ENCODE peak calls at places on chromosomes 16 and 17, in four cellular contexts. U is caudate nucleus, P is breast epithelium, R is GM23338. D is an unnamed sample.

GRCh38 chr17:3827124-3827773 is 18.8 kb downstream of the NCBP3 start:
- DNase-seq in U (peak), P (no peak), R (peak), D (peak)

GRCh38 chr16:73176577-73177013 is 128.7 kb upstream of the ZFHX3 start:
- DNase-seq in U (no peak), P (no peak), R (no peak), D (no peak)

GRCh38 chr16:2023098-2023925 is 3.4 kb upstream of the NHERF2 start:
- DNase-seq in U (peak), P (peak), R (peak), D (peak)

GRCh38 chr16:55999683-56000082 is 124.5 kb upstream of the CES5A start:
- DNase-seq in U (no peak), P (no peak), R (no peak), D (no peak)

GRCh38 chr16:72042157-72042660 is 12.1 kb upstream of the HP start:
- DNase-seq in U (no peak), P (peak), R (no peak), D (no peak)

GRCh38 chr16:24508614-24509013 is 30.8 kb upstream of the RBBP6 start:
- DNase-seq in U (no peak), P (no peak), R (no peak), D (no peak)

GRCh38 chr17:81331527-81332043 is 36.5 kb upstream of the SLC38A10 start:
- DNase-seq in U (no peak), P (no peak), R (no peak), D (no peak)

GRCh38 chr16:69481901-69482341 is 57.5 kb downstream of the CYB5B start:
- DNase-seq in U (peak), P (peak), R (peak), D (peak)

GRCh38 chr17:82835766-82836512 is 3.9 kb downstream of the ZNF750 start:
- DNase-seq in U (no peak), P (peak), R (peak), D (no peak)

GRCh38 chr16:85902366-85903155 is 3.6 kb downstream of the IRF8 start:
- DNase-seq in U (no peak), P (no peak), R (no peak), D (no peak)

GRCh38 chr17:7043544-7044268 is at the start of gene SLC16A11:
- DNase-seq in U (no peak), P (no peak), R (peak), D (no peak)

GRCh38 chr17:80793851-80794267 is 197.8 kb upstream of the CHMP6 start:
- DNase-seq in U (no peak), P (no peak), R (no peak), D (no peak)

GRCh38 chr17:77691216-77692085 is 267.1 kb upstream of the TNRC6C start:
- DNase-seq in U (no peak), P (peak), R (no peak), D (no peak)

GRCh38 chr17:82356845-82357355 is 2.1 kb upstream of the TEX19 start:
- DNase-seq in U (no peak), P (no peak), R (peak), D (no peak)

GRCh38 chr17:4789701-4789950 is 862 bp downstream of the GLTPD2 start:
- DNase-seq in U (peak), P (no peak), R (peak), D (no peak)

GRCh38 chr17:8377422-8377821 is 918 bp upstream of the KRABD2 start:
- DNase-seq in U (no peak), P (no peak), R (no peak), D (no peak)

GRCh38 chr17:17416007-17416399 is 60.8 kb upstream of the MED9 start:
- DNase-seq in U (no peak), P (no peak), R (peak), D (no peak)

GRCh38 chr16:54031107-54031760 is 255.4 kb downstream of the IRX3 start:
- DNase-seq in U (no peak), P (no peak), R (no peak), D (no peak)

GRCh38 chr16:66935319-66936011 is at the start of gene CES2:
- DNase-seq in U (no peak), P (peak), R (peak), D (peak)

GRCh38 chr16:75486014-75486404 is 9.2 kb downstream of the CHST6 start:
- DNase-seq in U (no peak), P (peak), R (no peak), D (no peak)

GRCh38 chr16:84065536-84066132 is 23.0 kb upstream of the SLC38A8 start:
- DNase-seq in U (peak), P (no peak), R (peak), D (peak)

GRCh38 chr17:48800626-48801217 is 16.3 kb downstream of the TTLL6 start:
- DNase-seq in U (no peak), P (no peak), R (no peak), D (no peak)
- H3K27ac ChIP-seq in U (no peak), P (no peak), R (no peak), D (no peak)

GRCh38 chr17:74277935-74278334 is 3.9 kb downstream of the DNAI2 start:
- DNase-seq in U (no peak), P (no peak), R (no peak), D (no peak)

GRCh38 chr17:74283371-74283673 is 9.3 kb downstream of the DNAI2 start:
- DNase-seq in U (no peak), P (no peak), R (no peak), D (no peak)

GRCh38 chr17:74282587-74283370 is 8.7 kb downstream of the DNAI2 start:
- DNase-seq in U (no peak), P (no peak), R (no peak), D (no peak)

GRCh38 chr17:74281799-74282198 is 7.8 kb downstream of the DNAI2 start:
- DNase-seq in U (no peak), P (no peak), R (no peak), D (no peak)

DNA sequence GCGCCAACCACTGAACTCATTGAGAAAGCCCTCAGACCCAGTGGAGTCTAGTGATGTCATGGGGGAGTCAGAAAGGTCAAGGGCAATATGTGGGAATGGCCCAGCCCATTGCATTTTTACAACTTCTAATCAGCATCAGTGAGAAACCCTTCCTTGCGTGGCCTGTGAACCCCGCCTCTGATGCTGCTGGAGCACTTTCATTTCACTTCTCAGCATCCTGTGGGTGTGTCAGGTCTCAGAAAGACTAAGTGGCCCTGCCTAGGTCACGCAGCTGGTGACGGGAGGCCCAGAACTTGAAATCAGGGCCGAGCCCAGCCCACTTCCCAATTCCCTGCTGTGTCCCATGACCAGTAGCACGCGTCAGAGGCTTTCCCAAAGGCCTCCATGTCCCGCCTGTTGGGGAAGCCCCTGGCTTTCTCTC is 6.1 kb downstream of the DNAI2 start:
- DNase-seq in U (no peak), P (no peak), R (no peak), D (no peak)
- H3K27ac ChIP-seq in U (no peak), P (no peak), R (no peak), D (no peak)

GRCh38 chr17:59631221-59631720 is 11.6 kb downstream of the CLTC start:
- DNase-seq in U (no peak), P (no peak), R (no peak), D (no peak)

GRCh38 chr17:59627269-59627668 is 7.6 kb downstream of the CLTC start:
- DNase-seq in U (no peak), P (no peak), R (no peak), D (no peak)

GRCh38 chr17:59627770-59628171 is 8.1 kb downstream of the CLTC start:
- DNase-seq in U (no peak), P (no peak), R (no peak), D (no peak)

GRCh38 chr17:59623151-59623550 is 3.5 kb downstream of the CLTC start:
- DNase-seq in U (no peak), P (no peak), R (no peak), D (no peak)

DNA sequence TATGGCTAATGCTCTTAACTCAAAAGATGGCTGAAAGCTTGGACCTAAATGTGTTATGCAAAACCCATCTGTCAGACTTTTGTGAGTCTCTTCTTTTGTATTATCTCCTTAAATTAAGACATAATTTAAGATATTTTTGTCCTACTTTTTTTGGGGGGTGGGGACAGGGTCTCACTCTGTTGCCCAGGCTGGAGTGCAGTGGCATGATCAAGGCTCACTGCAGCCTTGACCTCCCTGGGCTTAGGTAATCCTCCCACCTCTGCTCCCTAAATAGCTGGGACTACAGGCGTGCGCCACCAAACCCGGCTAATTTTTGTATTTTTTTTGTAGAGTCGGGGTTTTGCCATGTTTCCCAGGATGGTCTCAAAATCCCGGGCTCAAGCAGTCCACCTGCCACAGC is 7.1 kb downstream of the CLTC start:
- DNase-seq in U (no peak), P (no peak), R (no peak), D (no peak)
- H3K27ac ChIP-seq in U (no peak), P (no peak), R (no peak), D (no peak)

GRCh38 chr16:4052801-4053662 is 63.2 kb downstream of the ADCY9 start:
- DNase-seq in U (peak), P (peak), R (no peak), D (peak)
- H3K27ac ChIP-seq in U (peak), P (peak), R (no peak), D (no peak)

GRCh38 chr16:51759999-51760398 is 608.9 kb upstream of the SALL1 start:
- DNase-seq in U (no peak), P (no peak), R (no peak), D (no peak)
- H3K27ac ChIP-seq in U (no peak), P (no peak), R (no peak), D (no peak)

DNA sequence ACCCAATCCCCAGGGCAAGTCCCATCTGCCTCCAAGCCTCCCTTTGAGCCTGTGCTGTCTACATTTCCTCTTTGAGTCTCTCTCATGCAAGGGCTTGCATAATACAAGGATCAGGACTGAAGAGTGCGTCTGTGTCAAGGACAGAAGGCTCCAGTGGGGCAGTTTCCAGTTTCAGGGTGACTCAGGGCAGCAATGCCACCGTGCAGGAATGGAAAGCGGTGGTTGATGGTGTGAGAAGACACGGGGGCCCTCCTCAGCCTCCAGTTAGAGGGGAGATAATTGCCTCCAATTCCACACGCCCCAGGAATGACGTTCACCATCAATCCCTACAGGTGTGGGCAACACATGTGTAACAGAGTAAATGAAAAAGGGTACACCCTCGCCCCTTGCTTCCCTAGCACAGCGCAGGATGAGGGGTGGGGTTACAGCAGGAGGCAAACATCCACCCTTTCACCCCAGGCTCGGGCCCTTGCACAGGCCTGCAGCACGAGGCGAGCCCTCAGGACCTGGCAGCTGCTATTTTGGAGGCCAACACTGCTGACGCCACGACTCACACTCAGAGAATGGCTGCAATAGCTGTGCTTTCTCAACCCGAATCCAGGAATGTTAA is 24.8 kb upstream of the SLC25A19 start:
- DNase-seq in U (no peak), P (no peak), R (no peak), D (no peak)
- H3K27ac ChIP-seq in U (peak), P (no peak), R (no peak), D (peak)

DNA sequence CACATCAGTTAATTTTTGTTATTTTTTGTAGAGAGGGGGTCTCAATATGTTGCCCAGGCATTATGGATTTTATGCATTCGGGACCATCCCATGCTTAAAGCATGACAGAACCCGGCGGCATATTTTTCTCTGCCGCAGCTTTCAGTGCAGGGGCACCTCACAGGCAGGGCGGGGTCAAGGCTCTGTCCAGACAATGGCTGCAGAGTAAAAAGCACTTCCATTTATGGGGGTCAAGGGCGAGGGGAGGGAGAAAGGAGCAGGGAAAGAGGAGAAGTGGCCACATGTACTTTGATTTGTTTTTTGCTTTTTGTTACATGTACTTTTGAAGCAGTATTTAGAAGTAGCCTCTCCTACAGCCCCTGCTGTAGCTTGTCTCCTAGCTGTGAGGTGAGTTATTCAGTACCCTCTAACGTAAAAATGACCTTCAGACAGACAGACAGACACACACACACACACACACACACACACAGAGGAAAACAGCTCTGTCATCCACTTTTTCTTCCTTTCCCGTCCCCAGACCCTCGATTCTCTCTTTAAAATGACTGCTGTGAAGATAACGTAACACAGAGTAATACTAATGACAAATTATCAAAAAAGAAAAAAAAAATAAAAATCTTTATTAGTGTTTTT is 875 bp upstream of the SCPEP1 start:
- DNase-seq in U (no peak), P (no peak), R (no peak), D (no peak)
- H3K27ac ChIP-seq in U (no peak), P (no peak), R (no peak), D (no peak)

DNA sequence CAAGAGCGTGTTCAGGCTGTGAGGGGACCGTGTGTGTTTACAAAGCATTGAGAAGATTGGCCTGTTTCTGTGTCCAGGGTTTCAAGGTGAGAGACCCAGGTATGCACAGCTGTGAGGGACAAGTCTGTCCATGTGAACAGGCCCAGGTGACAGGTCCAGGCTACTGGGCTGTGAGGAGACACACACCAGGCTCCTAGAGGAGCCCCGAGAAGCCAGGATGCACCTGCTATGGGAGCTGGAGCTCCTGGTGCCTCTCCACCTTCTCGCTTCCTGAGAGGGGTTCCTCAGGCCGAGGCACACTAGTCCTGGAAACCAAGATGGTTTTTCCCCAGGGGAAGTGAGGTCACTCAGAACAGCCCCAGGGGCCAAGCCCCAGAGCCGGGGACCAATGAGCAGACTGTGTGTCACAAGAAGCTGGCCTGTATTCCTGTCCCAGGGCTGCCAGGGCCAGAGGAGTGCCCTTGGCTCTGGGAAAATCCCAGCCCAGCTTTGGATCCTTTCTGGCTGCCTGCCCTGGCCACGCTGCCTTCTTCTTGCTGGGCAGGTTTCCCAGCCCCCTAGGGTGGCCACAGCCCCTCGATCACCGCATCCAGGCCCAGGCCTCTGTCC is 153.4 kb upstream of the PLCG2 start:
- DNase-seq in U (peak), P (peak), R (no peak), D (peak)
- H3K27ac ChIP-seq in U (peak), P (peak), R (no peak), D (peak)

GRCh38 chr16:10964039-10964890 is 19.9 kb downstream of the CLEC16A start:
- DNase-seq in U (peak), P (peak), R (peak), D (peak)
- H3K27ac ChIP-seq in U (no peak), P (peak), R (no peak), D (no peak)

GRCh38 chr16:7344806-7345416 is 12.3 kb downstream of the RBFOX1 start:
- DNase-seq in U (no peak), P (no peak), R (no peak), D (no peak)
- H3K27ac ChIP-seq in U (no peak), P (no peak), R (no peak), D (no peak)